ENCODE peak calls at places on chromosomes 2 and 18, in six cellular contexts. One of them, this sample, is unnamed.
A peak's percentile ranks its signal among the peaks of the same experiment; 100 is the strongest.

GRCh38 chr2:205781244-205781643 is 98.9 kb downstream of the NRP2 start:
- DNase-seq in IMR-90: no peak
- DNase-seq in trophoblast cell: no peak
- DNase-seq in H1: no peak
- DNase-seq in H9: no peak
- DNase-seq in neuronal stem cell: no peak
- DNase-seq in this sample: no peak

GRCh38 chr2:137467246-137467862 is 496.9 kb upstream of the HNMT start:
- DNase-seq in neuronal stem cell: peak; percentile 41
- DNase-seq in H1: peak; percentile 3
- DNase-seq in H9: peak; percentile 57
- DNase-seq in trophoblast cell: peak; percentile 76
- DNase-seq in IMR-90: no peak
- DNase-seq in this sample: peak; percentile 3

GRCh38 chr2:200383380-200384110 is 77.1 kb downstream of the SPATS2L start:
- DNase-seq in H9: no peak
- DNase-seq in IMR-90: peak; percentile 80
- DNase-seq in H1: no peak
- DNase-seq in neuronal stem cell: no peak
- DNase-seq in trophoblast cell: peak; percentile 55
- DNase-seq in this sample: peak; percentile 87

GRCh38 chr2:147945660-147946059 is 74.9 kb downstream of the ORC4 start:
- DNase-seq in H9: no peak
- DNase-seq in H1: no peak
- DNase-seq in neuronal stem cell: peak; percentile 2
- DNase-seq in IMR-90: peak; percentile 16
- DNase-seq in trophoblast cell: no peak
- DNase-seq in this sample: no peak

GRCh38 chr2:206971805-206972204 is 32.5 kb downstream of the CPO start:
- DNase-seq in trophoblast cell: peak; percentile 51
- DNase-seq in H9: no peak
- DNase-seq in neuronal stem cell: no peak
- DNase-seq in H1: no peak
- DNase-seq in IMR-90: peak; percentile 63
- DNase-seq in this sample: peak; percentile 59

GRCh38 chr2:220940646-220941045 is 631.5 kb downstream of the EPHA4 start:
- DNase-seq in IMR-90: no peak
- DNase-seq in H9: no peak
- DNase-seq in neuronal stem cell: no peak
- DNase-seq in H1: no peak
- DNase-seq in trophoblast cell: no peak
- DNase-seq in this sample: no peak

GRCh38 chr18:55413474-55413873 is 174.5 kb downstream of the TCF4 start:
- DNase-seq in neuronal stem cell: no peak
- DNase-seq in H9: no peak
- DNase-seq in trophoblast cell: no peak
- DNase-seq in IMR-90: peak; percentile 59
- DNase-seq in H1: no peak
- DNase-seq in this sample: no peak

GRCh38 chr2:200812122-200813022 is 662 bp downstream of the BZW1 start:
- DNase-seq in H1: no peak
- DNase-seq in trophoblast cell: peak; percentile 79
- DNase-seq in H9: peak; percentile 53
- DNase-seq in IMR-90: peak; percentile 49
- DNase-seq in neuronal stem cell: peak; percentile 52
- DNase-seq in this sample: peak; percentile 75

GRCh38 chr2:105839793-105840192 is 95.1 kb downstream of the NCK2 start:
- DNase-seq in H9: no peak
- DNase-seq in neuronal stem cell: no peak
- DNase-seq in IMR-90: no peak
- DNase-seq in trophoblast cell: no peak
- DNase-seq in H1: no peak
- DNase-seq in this sample: no peak

GRCh38 chr2:232376713-232377112 is 1.8 kb upstream of the ALPP start:
- DNase-seq in trophoblast cell: no peak
- DNase-seq in H1: no peak
- DNase-seq in neuronal stem cell: no peak
- DNase-seq in IMR-90: no peak
- DNase-seq in H9: no peak
- DNase-seq in this sample: no peak

GRCh38 chr2:19435815-19436214 is 77.4 kb upstream of the OSR1 start:
- DNase-seq in trophoblast cell: no peak
- DNase-seq in H9: no peak
- DNase-seq in H1: no peak
- DNase-seq in IMR-90: no peak
- DNase-seq in neuronal stem cell: no peak
- DNase-seq in this sample: no peak

GRCh38 chr2:24972315-24972958 is 682 bp upstream of the DNAJC27 start:
- DNase-seq in neuronal stem cell: peak; percentile 17
- DNase-seq in H9: no peak
- DNase-seq in trophoblast cell: peak; percentile 39
- DNase-seq in H1: no peak
- DNase-seq in IMR-90: no peak
- DNase-seq in this sample: peak; percentile 59

GRCh38 chr2:3483227-3483985 is 35.9 kb downstream of the ADI1 start:
- DNase-seq in H1: peak; percentile 93
- DNase-seq in trophoblast cell: peak; percentile 13
- DNase-seq in neuronal stem cell: no peak
- DNase-seq in H9: peak; percentile 98
- DNase-seq in IMR-90: peak; percentile 58
- DNase-seq in this sample: no peak

GRCh38 chr2:33633295-33633694 is 34.2 kb upstream of the FAM98A start:
- DNase-seq in neuronal stem cell: no peak
- DNase-seq in trophoblast cell: peak; percentile 78
- DNase-seq in H1: no peak
- DNase-seq in H9: no peak
- DNase-seq in IMR-90: no peak
- DNase-seq in this sample: no peak

GRCh38 chr2:101679037-101679726 is 18.3 kb upstream of the MAP4K4 start:
- DNase-seq in IMR-90: peak; percentile 84
- DNase-seq in H9: no peak
- DNase-seq in neuronal stem cell: no peak
- DNase-seq in trophoblast cell: no peak
- DNase-seq in H1: no peak
- DNase-seq in this sample: peak; percentile 58

GRCh38 chr2:501130-501529 is 176.1 kb downstream of the TMEM18 start:
- DNase-seq in neuronal stem cell: no peak
- DNase-seq in H1: no peak
- DNase-seq in trophoblast cell: peak; percentile 48
- DNase-seq in IMR-90: no peak
- DNase-seq in H9: no peak
- DNase-seq in this sample: no peak

GRCh38 chr2:95305341-95306058 is 8.4 kb downstream of the KCNIP3 start:
- DNase-seq in H9: no peak
- DNase-seq in neuronal stem cell: no peak
- DNase-seq in trophoblast cell: no peak
- DNase-seq in IMR-90: no peak
- DNase-seq in H1: no peak
- DNase-seq in this sample: no peak

GRCh38 chr2:202432776-202433175 is 56.6 kb downstream of the BMPR2 start:
- DNase-seq in trophoblast cell: no peak
- DNase-seq in IMR-90: no peak
- DNase-seq in H9: no peak
- DNase-seq in H1: no peak
- DNase-seq in neuronal stem cell: no peak
- DNase-seq in this sample: no peak

GRCh38 chr2:8641516-8641915 is 40.3 kb upstream of the ID2 start:
- DNase-seq in H9: no peak
- DNase-seq in neuronal stem cell: no peak
- DNase-seq in trophoblast cell: no peak
- DNase-seq in IMR-90: no peak
- DNase-seq in H1: no peak
- DNase-seq in this sample: no peak
- H2AFZ ChIP-seq in H9: no peak overlapping the region
- H2AFZ ChIP-seq in neuronal stem cell: peak overlapping the region; percentile 62
- H2AFZ ChIP-seq in trophoblast cell: no peak overlapping the region
- H2AFZ ChIP-seq in IMR-90: no peak overlapping the region
- H2AFZ ChIP-seq in H1: no peak overlapping the region
- H2AFZ ChIP-seq in this sample: no peak overlapping the region

GRCh38 chr2:187982668-187983067 is 309.0 kb upstream of the GULP1 start:
- DNase-seq in trophoblast cell: peak; percentile 45
- DNase-seq in H1: no peak
- DNase-seq in H9: no peak
- DNase-seq in IMR-90: peak; percentile 92
- DNase-seq in neuronal stem cell: no peak
- DNase-seq in this sample: peak; percentile 97
- H3K4ac ChIP-seq in trophoblast cell: no peak overlapping the region
- H3K4ac ChIP-seq in H1: no peak overlapping the region
- H3K4ac ChIP-seq in H9: no peak overlapping the region
- H3K4ac ChIP-seq in IMR-90: no peak overlapping the region
- H3K4ac ChIP-seq in neuronal stem cell: no peak overlapping the region
- H3K4ac ChIP-seq in this sample: no peak overlapping the region

GRCh38 chr2:78318275-78318674 is 707.2 kb upstream of the REG3G start:
- DNase-seq in trophoblast cell: no peak
- DNase-seq in neuronal stem cell: no peak
- DNase-seq in H9: no peak
- DNase-seq in IMR-90: no peak
- DNase-seq in H1: no peak
- DNase-seq in this sample: no peak
- H3K4me2 ChIP-seq in trophoblast cell: no peak overlapping the region
- H3K4me2 ChIP-seq in neuronal stem cell: no peak overlapping the region
- H3K4me2 ChIP-seq in H9: no peak overlapping the region
- H3K4me2 ChIP-seq in IMR-90: no peak overlapping the region
- H3K4me2 ChIP-seq in H1: no peak overlapping the region
- H3K4me2 ChIP-seq in this sample: no peak overlapping the region

DNA sequence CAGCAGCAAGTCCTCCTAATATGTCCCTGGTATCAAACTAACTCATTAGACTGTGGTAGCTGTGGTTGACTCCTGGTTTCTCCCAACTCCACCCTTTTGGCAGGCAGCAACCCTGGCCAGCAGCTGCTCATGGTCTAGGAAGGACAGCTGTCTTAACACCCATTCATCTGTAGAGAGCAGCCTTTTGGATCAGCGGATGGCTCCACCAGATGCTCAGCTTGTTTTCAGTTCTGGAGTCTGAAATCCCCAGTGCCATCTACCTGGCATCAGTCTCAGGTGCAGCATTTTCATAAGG is 100.5 kb downstream of the SPOPL start:
- DNase-seq in trophoblast cell: no peak
- DNase-seq in IMR-90: no peak
- DNase-seq in H1: no peak
- DNase-seq in H9: no peak
- DNase-seq in neuronal stem cell: no peak
- DNase-seq in this sample: no peak
- H2AFZ ChIP-seq in trophoblast cell: no peak overlapping the region
- H2AFZ ChIP-seq in IMR-90: no peak overlapping the region
- H2AFZ ChIP-seq in H1: no peak overlapping the region
- H2AFZ ChIP-seq in H9: no peak overlapping the region
- H2AFZ ChIP-seq in neuronal stem cell: no peak overlapping the region
- H2AFZ ChIP-seq in this sample: no peak overlapping the region

GRCh38 chr2:161414385-161415040 is 1.6 kb upstream of the TBR1 start:
- DNase-seq in trophoblast cell: peak; percentile 55
- DNase-seq in H1: no peak
- DNase-seq in neuronal stem cell: peak; percentile 63
- DNase-seq in IMR-90: peak; percentile 11
- DNase-seq in H9: peak; percentile 67
- DNase-seq in this sample: peak; percentile 51

GRCh38 chr2:161415467-161416293 is 417 bp upstream of the TBR1 start:
- DNase-seq in IMR-90: no peak
- DNase-seq in H9: no peak
- DNase-seq in neuronal stem cell: peak; percentile 29
- DNase-seq in H1: no peak
- DNase-seq in trophoblast cell: no peak
- DNase-seq in this sample: peak; percentile 28

GRCh38 chr2:161414015-161414384 is 2.1 kb upstream of the TBR1 start:
- DNase-seq in neuronal stem cell: peak; percentile 14
- DNase-seq in H9: no peak
- DNase-seq in trophoblast cell: no peak
- DNase-seq in IMR-90: no peak
- DNase-seq in H1: no peak
- DNase-seq in this sample: no peak

GRCh38 chr2:161416294-161416632 is at the start of gene TBR1:
- DNase-seq in H1: no peak
- DNase-seq in neuronal stem cell: peak; percentile 31
- DNase-seq in IMR-90: no peak
- DNase-seq in H9: no peak
- DNase-seq in trophoblast cell: no peak
- DNase-seq in this sample: peak; percentile 29

GRCh38 chr2:161415041-161415440 is 1.1 kb upstream of the TBR1 start:
- DNase-seq in H9: peak; percentile 41
- DNase-seq in trophoblast cell: no peak
- DNase-seq in neuronal stem cell: peak; percentile 41
- DNase-seq in H1: no peak
- DNase-seq in IMR-90: no peak
- DNase-seq in this sample: no peak
- H3K4ac ChIP-seq in H9: no peak overlapping the region
- H3K4ac ChIP-seq in trophoblast cell: no peak overlapping the region
- H3K4ac ChIP-seq in neuronal stem cell: no peak overlapping the region
- H3K4ac ChIP-seq in H1: no peak overlapping the region
- H3K4ac ChIP-seq in IMR-90: no peak overlapping the region
- H3K4ac ChIP-seq in this sample: no peak overlapping the region

DNA sequence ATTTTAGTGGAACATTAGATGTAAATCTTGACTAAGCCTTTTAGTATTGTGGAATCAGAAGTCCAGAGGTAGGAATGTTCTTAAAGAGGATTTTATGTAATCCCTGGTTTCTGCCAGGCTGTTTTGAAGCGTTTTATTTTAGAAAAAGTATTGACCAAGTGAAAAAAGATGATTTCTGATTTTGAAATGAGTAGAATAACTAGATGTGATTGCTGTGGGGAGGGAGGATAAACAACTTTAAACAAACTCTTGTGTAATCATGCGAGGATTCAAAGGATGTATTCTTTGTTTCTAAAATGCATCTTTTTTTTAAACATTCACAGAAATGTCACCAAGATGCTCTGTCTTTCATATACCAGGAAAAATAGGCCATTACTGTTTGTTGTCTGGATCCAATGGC is 53.9 kb downstream of the PHLPP1 start:
- DNase-seq in neuronal stem cell: no peak
- DNase-seq in H9: no peak
- DNase-seq in IMR-90: peak; percentile 19
- DNase-seq in trophoblast cell: no peak
- DNase-seq in H1: no peak
- DNase-seq in this sample: no peak
- H3K4me2 ChIP-seq in neuronal stem cell: no peak overlapping the region
- H3K4me2 ChIP-seq in H9: no peak overlapping the region
- H3K4me2 ChIP-seq in IMR-90: no peak overlapping the region
- H3K4me2 ChIP-seq in trophoblast cell: no peak overlapping the region
- H3K4me2 ChIP-seq in H1: no peak overlapping the region
- H3K4me2 ChIP-seq in this sample: no peak overlapping the region